ENCODE peak calls at places on chromosomes 4 and X, in eight cellular contexts. X, K, E, M, Z, G, P and N are unnamed samples.

GRCh38 chr4:88737304-88738015 is 39.8 kb upstream of the NAP1L5 start:
- DNase-seq in M (no peak), Z (no peak), G (no peak), X (no peak), E (no peak), P (peak), K (peak), N (no peak)

GRCh38 chr4:173134426-173134825 is 34.2 kb upstream of the GALNT7 start:
- DNase-seq in X (no peak), M (no peak), K (no peak), E (no peak), P (no peak), Z (no peak), G (no peak), N (no peak)

GRCh38 chr4:185211035-185211434 is 1.6 kb downstream of the SNX25 start:
- DNase-seq in Z (no peak), E (no peak), X (no peak), K (no peak), G (no peak), P (no peak), M (no peak), N (no peak)

GRCh38 chrX:136608295-136608933 is 39.5 kb upstream of the CD40LG start:
- DNase-seq in G (no peak), P (peak), E (peak), K (peak), Z (no peak), M (no peak), X (no peak), N (peak)

GRCh38 chr4:48557478-48557877 is 67.4 kb downstream of the ZAR1 start:
- DNase-seq in K (no peak), X (no peak), M (no peak), P (no peak), Z (no peak), E (peak), G (no peak), N (no peak)

GRCh38 chr4:105179539-105180401 is 33.1 kb downstream of the TET2 start:
- DNase-seq in G (no peak), M (no peak), K (no peak), X (no peak), E (no peak), Z (no peak), P (no peak), N (no peak)

GRCh38 chr4:182861346-182861745 is 55.8 kb downstream of the DCTD start:
- DNase-seq in G (no peak), P (no peak), Z (no peak), K (no peak), E (no peak), M (no peak), X (no peak), N (no peak)

GRCh38 chr4:155911905-155912304 is 8.4 kb downstream of the TDO2 start:
- DNase-seq in G (no peak), E (no peak), X (no peak), Z (no peak), K (no peak), M (no peak), P (no peak), N (no peak)

GRCh38 chrX:67582436-67582835 is 38.6 kb downstream of the AR start:
- DNase-seq in E (no peak), M (no peak), X (no peak), Z (no peak), K (no peak), P (no peak), G (no peak), N (no peak)

GRCh38 chr4:65510976-65511375 is 159.3 kb downstream of the EPHA5 start:
- DNase-seq in M (no peak), G (no peak), X (no peak), K (no peak), Z (no peak), P (no peak), E (no peak), N (no peak)

GRCh38 chrX:142982679-142983078 is 43.0 kb upstream of the SPANXN4 start:
- DNase-seq in M (no peak), G (no peak), P (no peak), X (no peak), Z (no peak), K (no peak), E (no peak), N (no peak)

GRCh38 chr4:6986067-6986780 is 56.9 kb upstream of the TADA2B start:
- DNase-seq in X (no peak), M (peak), E (no peak), G (no peak), P (no peak), K (no peak), Z (peak), N (peak)

GRCh38 chrX:46485897-46486296 is 59.3 kb downstream of the ZNF674 start:
- DNase-seq in X (no peak), Z (no peak), M (no peak), G (no peak), E (no peak), K (no peak), P (no peak), N (no peak)

GRCh38 chrX:122770581-122770980 is 413.5 kb upstream of the GRIA3 start:
- DNase-seq in G (no peak), X (no peak), Z (no peak), E (no peak), K (no peak), M (no peak), P (no peak), N (no peak)

GRCh38 chr4:175954685-175955084 is 111.0 kb upstream of the WDR17 start:
- DNase-seq in X (no peak), Z (no peak), M (no peak), P (no peak), K (no peak), G (no peak), E (no peak), N (no peak)

GRCh38 chr4:80900908-80901307 is 129.6 kb upstream of the BMP3 start:
- DNase-seq in G (no peak), K (no peak), X (no peak), E (no peak), Z (no peak), M (no peak), P (no peak), N (no peak)

GRCh38 chrX:39969099-39969825 is 128.5 kb downstream of the BCOR start:
- DNase-seq in G (no peak), M (no peak), Z (no peak), K (no peak), E (peak), P (peak), X (no peak), N (no peak)

GRCh38 chr4:173074501-173074946 is 94.1 kb upstream of the GALNT7 start:
- DNase-seq in X (no peak), G (no peak), Z (no peak), E (no peak), M (peak), P (no peak), K (no peak), N (no peak)

GRCh38 chr4:173217727-173218126 is 49.1 kb downstream of the GALNT7 start:
- DNase-seq in P (no peak), K (no peak), G (no peak), X (no peak), Z (no peak), E (no peak), M (no peak), N (no peak)

GRCh38 chrX:38805294-38806053 is 4.2 kb downstream of the MID1IP1 start:
- DNase-seq in K (peak), Z (peak), M (peak), P (peak), E (peak), G (peak), X (peak), N (peak)

GRCh38 chrX:108735680-108736508 is 469 bp downstream of the IRS4 start:
- DNase-seq in K (no peak), M (peak), P (no peak), G (peak), X (no peak), E (no peak), Z (no peak), N (peak)